ENCODE peak calls at places on chromosome X, in seven cellular contexts. X is HCT116, J is GM23248, W is GM23338, Q is MM.1S, N is neural progenitor cell, O is PC-3. Z is an unnamed sample. For H3K4me1, the result is how much of the 10 kb centered on the place peaks cover.

GRCh38 chrX:134868766-134869495 is 121.9 kb upstream of the SMIM10 start:
- DNase-seq in X (no peak), J (peak), W (no peak), Q (no peak), N (no peak), O (peak), Z (no peak)

GRCh38 chrX:69991685-69992084 is 58.1 kb downstream of the AWAT2 start:
- DNase-seq in X (no peak), J (no peak), W (no peak), Q (no peak), N (no peak), O (no peak), Z (no peak)

GRCh38 chrX:3697220-3697684 is 16.2 kb downstream of the PRKX start:
- DNase-seq in X (no peak), J (no peak), W (no peak), Q (no peak), N (no peak), O (no peak), Z (no peak)

GRCh38 chrX:74009041-74009440 is 294.9 kb upstream of the ZCCHC13 start:
- DNase-seq in X (no peak), J (peak), W (no peak), Q (no peak), N (no peak), O (no peak), Z (no peak)

GRCh38 chrX:85115252-85115651 is 111.6 kb downstream of the APOOL start:
- DNase-seq in X (no peak), J (no peak), W (no peak), Q (no peak), N (no peak), O (no peak), Z (no peak)

GRCh38 chrX:119042040-119042439 is 30.8 kb upstream of the CT47C1 start:
- DNase-seq in X (no peak), J (no peak), W (no peak), Q (no peak), N (no peak), O (no peak), Z (no peak)

GRCh38 chrX:40095588-40096394 is 2.0 kb downstream of the BCOR start:
- DNase-seq in X (no peak), J (peak), W (no peak), Q (peak), N (peak), O (peak), Z (peak)

GRCh38 chrX:154444001-154444754 is at the start of gene FAM50A:
- DNase-seq in X (no peak), J (peak), W (peak), Q (peak), N (peak), O (peak), Z (peak)

GRCh38 chrX:111756486-111756885 is 75.5 kb downstream of the ALG13 start:
- DNase-seq in X (no peak), J (no peak), W (no peak), Q (no peak), N (no peak), O (no peak), Z (no peak)

GRCh38 chrX:38166478-38167083 is 54.1 kb downstream of the SRPX start:
- DNase-seq in X (peak), J (peak), W (peak), Q (peak), N (peak), O (peak), Z (peak)

GRCh38 chrX:145729635-145730034 is 88.0 kb upstream of the SLITRK2 start:
- DNase-seq in X (no peak), J (no peak), W (no peak), Q (no peak), N (no peak), O (peak), Z (no peak)

GRCh38 chrX:17413228-17413627 is 38.2 kb downstream of the NHS start:
- DNase-seq in X (peak), J (peak), W (no peak), Q (no peak), N (no peak), O (peak), Z (no peak)

GRCh38 chrX:30938295-30938694 is 49.2 kb upstream of the TAB3 start:
- DNase-seq in X (no peak), J (no peak), W (no peak), Q (no peak), N (no peak), O (no peak), Z (no peak)
- H3K4me1 ChIP-seq in X (under half), J (under half), W (under half), Q (under half), N (under half), O (under half), Z (under half)

DNA sequence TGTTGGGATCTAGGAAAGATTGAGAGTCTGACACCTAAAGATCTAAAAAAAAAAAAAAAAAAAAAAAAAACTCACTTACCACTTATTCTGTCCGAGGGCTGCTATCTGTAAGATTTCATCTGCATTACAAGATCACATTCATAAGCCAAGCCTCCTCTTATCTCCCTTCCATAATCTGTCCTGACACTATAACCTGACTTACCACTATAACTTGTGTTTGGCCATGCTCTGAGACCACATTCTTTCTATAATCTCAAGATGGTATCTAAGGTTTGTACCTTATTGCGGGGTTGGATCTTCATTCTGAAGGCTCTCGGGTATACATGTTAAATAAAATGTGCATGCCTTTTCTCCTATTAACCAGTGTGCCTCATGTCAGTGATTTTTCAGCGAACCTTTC is 144.4 kb downstream of the MAGEB17 start:
- DNase-seq in X (no peak), J (no peak), W (no peak), Q (no peak), N (no peak), O (no peak), Z (no peak)
- TF ChIP-seq EZH2phosphoT487 in X (no peak), J (no peak), W (no peak), Q (no peak), N (no peak), O (no peak), Z (no peak)

DNA sequence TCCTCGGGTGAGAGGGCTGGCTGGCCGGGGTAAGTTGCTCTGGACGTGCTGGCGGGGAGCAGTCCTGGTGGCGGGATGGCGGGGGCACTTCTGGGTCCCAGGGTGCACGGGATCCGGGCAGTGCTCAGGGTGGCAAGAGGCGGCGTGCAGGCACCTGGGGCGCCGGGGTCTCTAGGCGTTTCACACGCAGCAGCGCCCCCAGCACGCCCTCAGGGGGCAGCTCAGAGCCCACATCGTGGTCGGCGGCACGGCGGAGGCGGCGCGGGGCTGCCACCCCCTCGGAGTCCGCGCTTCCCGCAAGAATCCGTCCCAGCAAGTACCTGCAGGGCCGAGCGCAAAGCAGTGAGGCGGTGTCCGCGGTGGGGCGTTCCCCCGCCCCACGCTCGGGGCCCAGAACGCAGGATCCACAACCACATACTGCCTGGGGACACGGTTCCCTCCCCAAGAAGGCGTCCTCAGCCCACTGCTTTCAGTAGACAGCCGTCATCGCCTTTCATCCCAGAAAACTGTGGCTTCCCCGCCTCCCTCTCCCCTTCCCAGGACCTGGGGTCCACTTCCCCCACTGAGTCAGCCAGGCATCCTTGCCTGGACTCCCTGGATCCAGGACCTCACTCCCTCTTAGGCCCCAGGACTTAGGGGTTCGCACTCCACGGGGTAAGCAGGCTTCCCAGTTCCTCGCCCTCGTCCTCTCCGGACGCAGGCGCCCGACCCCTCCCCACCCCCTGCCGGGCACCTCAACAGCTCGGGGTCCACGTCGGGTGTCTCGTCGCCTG is 4.1 kb downstream of the PCSK1N start:
- DNase-seq in X (no peak), J (no peak), W (peak), Q (no peak), N (peak), O (no peak), Z (no peak)
- TF ChIP-seq EZH2 in X (no peak), J (no peak), W (no peak), Q (no peak), N (no peak), O (no peak), Z (no peak)

GRCh38 chrX:68691921-68692320 is 44.5 kb downstream of the STARD8 start:
- DNase-seq in X (no peak), J (no peak), W (no peak), Q (no peak), N (no peak), O (no peak), Z (no peak)

GRCh38 chrX:68695206-68695845 is 47.9 kb downstream of the STARD8 start:
- DNase-seq in X (no peak), J (peak), W (no peak), Q (no peak), N (no peak), O (no peak), Z (no peak)

GRCh38 chrX:68692651-68693050 is 45.2 kb downstream of the STARD8 start:
- DNase-seq in X (no peak), J (peak), W (no peak), Q (peak), N (no peak), O (peak), Z (no peak)

GRCh38 chrX:68694429-68695205 is 47.2 kb downstream of the STARD8 start:
- DNase-seq in X (no peak), J (peak), W (no peak), Q (peak), N (no peak), O (no peak), Z (no peak)

DNA sequence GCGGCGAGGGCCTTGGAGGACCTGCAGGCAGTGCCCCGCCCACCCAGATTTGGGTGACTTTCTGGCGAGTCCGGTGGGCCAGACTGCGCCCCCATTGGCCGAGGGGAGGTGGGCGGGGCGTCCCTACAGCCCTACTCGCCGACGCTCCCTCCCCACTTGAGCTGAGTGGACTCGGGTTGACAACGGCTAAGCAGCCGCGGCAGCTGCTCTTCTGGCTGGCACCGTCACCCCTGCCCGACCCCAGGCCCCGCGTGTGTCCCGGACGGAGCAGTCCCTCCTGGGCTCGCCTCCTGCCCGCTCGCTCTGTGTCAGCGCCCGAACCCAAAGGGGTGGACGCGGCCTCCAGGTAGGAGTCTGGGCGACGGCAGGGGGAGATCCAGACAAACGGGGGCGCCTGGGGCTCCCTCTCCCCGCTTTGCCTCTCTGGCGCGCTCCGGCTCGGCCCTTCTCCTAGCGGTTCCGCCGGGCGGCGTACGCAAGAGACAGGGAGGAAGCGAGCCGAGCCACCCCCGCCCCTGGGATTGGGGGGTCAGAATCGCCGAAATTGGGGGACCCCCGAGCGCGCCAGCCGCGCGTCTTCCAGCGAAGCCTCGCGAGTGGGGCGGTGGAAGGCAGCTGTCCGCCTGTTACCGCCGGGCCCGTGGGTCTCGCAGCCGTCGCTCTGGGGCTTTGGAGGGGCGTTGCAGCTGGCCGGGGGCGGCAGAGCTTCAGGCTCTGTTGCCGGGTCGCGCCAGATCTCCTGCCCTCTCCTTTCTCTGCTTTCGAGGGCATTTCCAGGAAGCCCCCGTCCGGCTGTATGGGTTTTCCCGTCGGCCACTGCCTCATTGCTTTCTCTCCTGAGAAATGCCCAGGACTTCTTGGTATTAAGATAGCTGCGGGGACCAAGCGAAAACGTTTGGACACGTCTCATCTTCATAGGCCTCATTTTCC is 46.3 kb downstream of the STARD8 start:
- DNase-seq in X (no peak), J (peak), W (peak), Q (peak), N (peak), O (peak), Z (peak)
- H3K4me1 ChIP-seq in X (under half), J (under half), W (under half), Q (under half), N (under half), O (under half), Z (under half)

GRCh38 chrX:54357414-54358377 is at the start of gene WNK3:
- DNase-seq in X (no peak), J (peak), W (peak), Q (no peak), N (peak), O (peak), Z (peak)

GRCh38 chrX:54352677-54353076 is 5.2 kb downstream of the WNK3 start:
- DNase-seq in X (no peak), J (no peak), W (no peak), Q (no peak), N (no peak), O (no peak), Z (no peak)

GRCh38 chrX:54359408-54359807 is 1.6 kb upstream of the WNK3 start:
- DNase-seq in X (no peak), J (no peak), W (no peak), Q (no peak), N (no peak), O (no peak), Z (no peak)

DNA sequence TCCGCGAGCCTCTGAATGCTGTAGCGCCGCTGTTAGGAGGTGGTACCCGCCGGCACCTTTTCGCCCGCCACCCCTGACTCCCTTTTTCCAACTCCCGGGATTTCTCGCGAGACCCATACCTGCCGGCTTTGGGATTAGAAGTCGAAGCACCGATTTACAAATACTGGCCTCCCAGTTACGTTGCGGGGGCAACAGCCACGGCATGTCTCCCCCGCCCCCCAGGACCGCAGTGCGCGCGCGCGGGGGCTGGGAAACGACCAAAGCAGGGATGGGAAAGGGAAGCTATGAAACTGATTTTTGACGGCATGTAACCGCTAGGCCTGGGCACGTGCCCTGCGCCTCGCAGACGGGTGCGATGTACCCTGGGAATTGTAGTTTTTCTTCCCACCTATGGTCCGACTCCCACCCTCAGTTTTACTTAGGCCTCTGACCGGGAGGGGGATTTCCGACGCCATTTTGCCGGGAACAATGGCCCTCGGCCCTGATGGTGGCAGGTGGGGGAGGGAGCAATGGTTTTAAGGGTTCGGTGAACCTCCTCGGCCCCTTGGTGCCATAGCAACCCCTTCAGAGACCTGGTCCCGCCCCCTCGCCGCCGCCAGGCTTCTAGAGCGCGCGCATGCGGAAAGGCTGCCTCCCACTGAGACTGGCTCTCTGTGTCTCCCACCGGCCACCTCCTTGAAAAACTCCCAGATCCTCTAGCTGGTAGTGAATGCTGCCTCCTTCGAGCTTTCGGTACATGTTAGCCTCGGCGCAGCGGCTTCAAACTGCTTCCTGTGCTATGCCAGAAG is 772 bp upstream of the WNK3 start:
- DNase-seq in X (no peak), J (peak), W (peak), Q (no peak), N (peak), O (no peak), Z (peak)
- TF ChIP-seq EZH2phosphoT487 in X (no peak), J (no peak), W (no peak), Q (no peak), N (no peak), O (no peak), Z (no peak)

DNA sequence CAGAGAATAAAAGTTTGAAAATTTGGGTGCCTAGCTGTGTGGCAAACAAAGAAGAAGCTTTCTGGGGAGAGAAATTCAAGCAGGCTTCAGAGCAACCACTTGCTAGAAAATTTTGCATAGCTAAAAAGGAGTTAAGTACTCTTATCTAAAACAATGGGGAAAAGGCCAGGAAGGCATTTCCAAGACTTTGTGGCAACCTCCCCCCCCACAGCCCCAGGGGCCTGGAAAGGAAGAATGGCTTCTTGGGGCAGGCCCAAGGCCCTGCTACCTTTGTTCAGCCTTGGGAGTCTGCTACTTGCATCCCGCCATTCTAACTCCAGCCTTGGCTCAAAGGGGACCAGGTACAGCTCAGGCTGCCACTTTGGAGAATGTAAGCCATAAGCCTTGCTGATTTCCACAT is 102.2 kb downstream of the PTCHD1 start:
- DNase-seq in X (no peak), J (no peak), W (peak), Q (no peak), N (no peak), O (no peak), Z (no peak)
- TF ChIP-seq EZH2 in X (no peak), J (no peak), W (no peak), Q (no peak), N (no peak), O (no peak), Z (no peak)

GRCh38 chrX:46576458-46576857 is 2.9 kb downstream of the CHST7 start:
- DNase-seq in X (no peak), J (peak), W (no peak), Q (no peak), N (no peak), O (peak), Z (no peak)

GRCh38 chrX:46575991-46576392 is 2.4 kb downstream of the CHST7 start:
- DNase-seq in X (no peak), J (peak), W (peak), Q (no peak), N (peak), O (peak), Z (no peak)

GRCh38 chrX:46575586-46575985 is 2.0 kb downstream of the CHST7 start:
- DNase-seq in X (no peak), J (peak), W (no peak), Q (no peak), N (no peak), O (peak), Z (no peak)

GRCh38 chrX:46579250-46579649 is 5.7 kb downstream of the CHST7 start:
- DNase-seq in X (no peak), J (no peak), W (no peak), Q (no peak), N (no peak), O (no peak), Z (no peak)

GRCh38 chrX:46577116-46578005 is 3.8 kb downstream of the CHST7 start:
- DNase-seq in X (no peak), J (peak), W (no peak), Q (no peak), N (no peak), O (peak), Z (no peak)
- H3K4me1 ChIP-seq in X (under half), J (under half), W (under half), Q (under half), N (under half), O (under half), Z (under half)

Z was measured in hepatocyte.